ENCODE peak calls at places on chromosomes 2 and 18, in nine cellular contexts. P is foreskin fibroblast; S is WTC11; W is activated T-helper 9 cell treated with anti-CD3 and anti-CD28 coated beads, Interleukin-2, amount 50 U/mL, for 16 hours; K is midbrain; M is mammary epithelial cell; E is COR-L47; I is ELR; R is Calu3. J is an unnamed sample.

GRCh38 chr2:180077295-180077906 is 70.3 kb upstream of the CWC22 start:
- DNase-seq in P (peak), S (no peak), W (no peak), K (no peak), M (peak), E (peak), I (peak), R (no peak), J (no peak)

GRCh38 chr2:71100195-71100964 is 29.6 kb downstream of the MCEE start:
- DNase-seq in P (peak), S (peak), W (peak), K (peak), M (peak), E (peak), I (peak), R (peak), J (peak)

GRCh38 chr2:88350641-88351601 is 101.6 kb downstream of the FOXI3 start:
- DNase-seq in P (no peak), S (peak), W (peak), K (no peak), M (peak), E (no peak), I (peak), R (peak), J (peak)

GRCh38 chr2:182319556-182319955 is 107.3 kb downstream of the PDE1A start:
- DNase-seq in P (no peak), S (no peak), W (no peak), K (no peak), M (no peak), E (peak), I (peak), R (no peak), J (no peak)

GRCh38 chr2:126777620-126777978 is 121.1 kb upstream of the TEX51 start:
- DNase-seq in P (no peak), S (no peak), W (no peak), K (no peak), M (no peak), E (no peak), I (no peak), R (no peak), J (no peak)

GRCh38 chr18:74303936-74304335 is 11.7 kb upstream of the C18orf63 start:
- DNase-seq in P (peak), S (no peak), W (no peak), K (no peak), M (peak), E (no peak), I (peak), R (no peak), J (no peak)

GRCh38 chr2:84946204-84947009 is 24.6 kb upstream of the KCMF1 start:
- DNase-seq in P (peak), S (no peak), W (peak), K (no peak), M (peak), E (no peak), I (peak), R (peak), J (peak)

GRCh38 chr2:143282684-143283083 is 153.5 kb downstream of the ARHGAP15 start:
- DNase-seq in P (no peak), S (peak), W (no peak), K (no peak), M (no peak), E (no peak), I (no peak), R (no peak), J (peak)

GRCh38 chr2:219352448-219353023 is 20.0 kb upstream of the RESP18 start:
- DNase-seq in P (peak), S (peak), W (peak), K (peak), M (peak), E (peak), I (peak), R (peak), J (peak)

GRCh38 chr2:70941701-70942100 is 6.0 kb downstream of the ATP6V1B1 start:
- DNase-seq in P (no peak), S (no peak), W (no peak), K (no peak), M (no peak), E (no peak), I (no peak), R (no peak), J (no peak)

GRCh38 chr2:176729706-176730569 is 460.7 kb downstream of the MTX2 start:
- DNase-seq in P (no peak), S (no peak), W (no peak), K (no peak), M (no peak), E (peak), I (no peak), R (peak), J (no peak)

GRCh38 chr2:138087761-138088602 is 123.7 kb downstream of the HNMT start:
- DNase-seq in P (no peak), S (no peak), W (no peak), K (no peak), M (no peak), E (peak), I (no peak), R (no peak), J (peak)

GRCh38 chr2:61530365-61531148 is 7.6 kb downstream of the XPO1 start:
- DNase-seq in P (no peak), S (no peak), W (no peak), K (no peak), M (no peak), E (no peak), I (no peak), R (no peak), J (no peak)

GRCh38 chr2:133760366-133760765 is 192.1 kb upstream of the NCKAP5 start:
- DNase-seq in P (peak), S (no peak), W (no peak), K (no peak), M (no peak), E (no peak), I (peak), R (no peak), J (no peak)

GRCh38 chr2:2662847-2663356 is 331.8 kb upstream of the MYT1L start:
- DNase-seq in P (no peak), S (no peak), W (no peak), K (no peak), M (no peak), E (peak), I (no peak), R (no peak), J (no peak)

GRCh38 chr2:128269358-128270305 is 49.0 kb downstream of the HS6ST1 start:
- DNase-seq in P (no peak), S (no peak), W (no peak), K (peak), M (no peak), E (peak), I (no peak), R (no peak), J (no peak)

GRCh38 chr2:73914667-73915066 is 12.0 kb upstream of the DGUOK start:
- DNase-seq in P (no peak), S (no peak), W (no peak), K (no peak), M (no peak), E (no peak), I (no peak), R (no peak), J (no peak)